ENCODE peak calls at places on chromosomes 12 and 14, in seven cellular contexts. P is mesendoderm, G is H1, X is IMR-90, N is neuronal stem cell, E is mesenchymal stem cell, C is H9. U is an unnamed sample.

GRCh38 chr12:50101663-50102062 is 2.1 kb upstream of the GPD1 start:
- DNase-seq in N (no peak), X (peak; percentile 68), P (peak; percentile 93), E (peak; percentile 76), C (peak; percentile 78), G (no peak), U (peak; percentile 9)

GRCh38 chr12:93676408-93677194 is 574 bp upstream of the CRADD start:
- DNase-seq in G (no peak), X (no peak), N (peak; percentile 8), P (no peak), E (no peak), C (no peak), U (peak; percentile 13)

GRCh38 chr12:2606186-2606910 is 188.4 kb upstream of the FKBP4 start:
- DNase-seq in X (no peak), G (no peak), N (no peak), C (no peak), P (no peak), E (no peak), U (no peak)

GRCh38 chr14:105865266-105865903 is 339.0 kb downstream of the TMEM121 start:
- DNase-seq in X (no peak), C (peak; percentile 9), G (no peak), P (no peak), N (no peak), E (no peak), U (no peak)

GRCh38 chr12:51846911-51847829 is 1.3 kb downstream of the FIGNL2 start:
- DNase-seq in X (no peak), P (peak; percentile 81), N (peak; percentile 80), G (no peak), C (peak; percentile 84), E (peak; percentile 45), U (peak; percentile 62)

GRCh38 chr14:62409909-62410308 is 635.3 kb downstream of the KCNH5 start:
- DNase-seq in X (peak; percentile 80), E (peak; percentile 89), N (no peak), P (no peak), C (no peak), G (no peak), U (no peak)

GRCh38 chr12:57888407-57889157 is 42.1 kb upstream of the CTDSP2 start:
- DNase-seq in N (no peak), P (peak; percentile 75), X (peak; percentile 76), C (peak; percentile 72), E (peak; percentile 53), G (no peak), U (no peak)

GRCh38 chr12:41967668-41968649 is 176.7 kb downstream of the GXYLT1 start:
- DNase-seq in E (peak; percentile 32), G (peak; percentile 58), P (peak; percentile 85), X (no peak), N (peak; percentile 87), C (peak; percentile 77), U (no peak)

GRCh38 chr12:107361970-107362369 is 268.6 kb upstream of the CRY1 start:
- DNase-seq in N (no peak), G (no peak), E (no peak), C (no peak), X (no peak), P (peak; percentile 27), U (no peak)

GRCh38 chr12:54701940-54702592 is 53.9 kb upstream of the DCD start:
- DNase-seq in G (no peak), C (no peak), P (peak; percentile 60), E (peak; percentile 38), X (peak; percentile 41), N (peak; percentile 45), U (peak; percentile 9)

GRCh38 chr12:65656904-65657351 is 167.4 kb upstream of the HMGA2 start:
- DNase-seq in G (no peak), X (peak; percentile 99), P (no peak), E (peak; percentile 94), N (no peak), C (no peak), U (no peak)

GRCh38 chr12:12975322-12976077 is 23.5 kb upstream of the GPRC5D start:
- DNase-seq in P (peak; percentile 83), G (no peak), E (peak; percentile 56), X (peak; percentile 59), C (peak; percentile 80), N (no peak), U (no peak)

GRCh38 chr14:90378249-90378648 is 18.6 kb upstream of the CALM1 start:
- DNase-seq in E (no peak), G (no peak), X (no peak), C (no peak), P (no peak), N (no peak), U (peak; percentile 59)

GRCh38 chr14:94180655-94181271 is 6.6 kb downstream of the PPP4R4 start:
- DNase-seq in C (no peak), G (no peak), X (peak; percentile 42), P (peak; percentile 62), E (peak; percentile 51), N (peak; percentile 37), U (no peak)

GRCh38 chr12:70243510-70244331 is 488 bp downstream of the CNOT2 start:
- DNase-seq in X (peak; percentile 61), G (no peak), P (peak; percentile 85), C (peak; percentile 80), E (peak; percentile 77), N (peak; percentile 67), U (peak; percentile 27)

GRCh38 chr14:50631408-50631821 is 36.7 kb downstream of the SAV1 start:
- DNase-seq in P (no peak), X (no peak), E (no peak), N (no peak), C (no peak), G (no peak), U (no peak)

GRCh38 chr14:95535226-95536021 is 574 bp downstream of the GLRX5 start:
- DNase-seq in N (no peak), X (no peak), G (no peak), C (no peak), E (peak; percentile 37), P (peak; percentile 42), U (no peak)

GRCh38 chr12:52964556-52965336 is 15.8 kb downstream of the KRT18 start:
- DNase-seq in E (peak; percentile 65), N (no peak), G (no peak), C (peak; percentile 54), P (peak; percentile 70), X (no peak), U (no peak)

GRCh38 chr12:52969828-52970569 is 21.1 kb downstream of the KRT18 start:
- DNase-seq in X (no peak), E (no peak), G (no peak), N (no peak), C (no peak), P (no peak), U (no peak)

GRCh38 chr12:52965337-52965731 is 16.4 kb downstream of the KRT18 start:
- DNase-seq in N (no peak), P (peak; percentile 56), E (no peak), G (no peak), X (no peak), C (peak; percentile 77), U (peak; percentile 18)
- H2AK5ac ChIP-seq in N (no peak overlapping the region), P (no peak overlapping the region), E (no peak overlapping the region), G (no peak overlapping the region), X (no peak overlapping the region), C (no peak overlapping the region), U (peak overlapping the region; percentile 80)

GRCh38 chr12:67621112-67621511 is 27.4 kb upstream of the DYRK2 start:
- DNase-seq in P (no peak), E (peak; percentile 28), G (no peak), X (no peak), C (no peak), N (no peak), U (no peak)

GRCh38 chr12:67623259-67623658 is 25.3 kb upstream of the DYRK2 start:
- DNase-seq in C (no peak), X (no peak), N (no peak), P (no peak), E (no peak), G (no peak), U (no peak)

GRCh38 chr12:67617619-67618018 is 30.9 kb upstream of the DYRK2 start:
- DNase-seq in C (no peak), X (no peak), N (peak; percentile 21), E (no peak), P (peak; percentile 27), G (no peak), U (no peak)

GRCh38 chr12:67621926-67622325 is 26.6 kb upstream of the DYRK2 start:
- DNase-seq in N (no peak), E (no peak), P (no peak), X (no peak), G (no peak), C (no peak), U (no peak)

DNA sequence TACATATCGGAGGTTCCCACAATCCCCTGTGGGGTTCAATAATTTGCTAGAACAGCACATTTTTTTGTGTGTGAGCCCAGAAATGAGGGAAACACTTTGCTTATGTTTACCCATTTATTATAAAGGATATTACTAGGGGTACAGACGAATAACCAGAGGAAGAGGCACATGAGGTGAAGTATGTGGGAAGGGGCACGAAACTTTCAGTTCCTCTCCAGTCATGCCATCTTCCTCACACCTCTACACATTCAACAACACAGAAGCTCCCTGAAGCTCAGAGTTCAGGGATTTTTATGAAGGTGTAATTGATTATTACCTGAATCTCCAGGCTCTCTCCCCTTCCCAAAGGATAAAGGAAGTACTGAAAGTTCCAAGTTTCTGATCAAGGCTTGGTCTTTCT is 30.2 kb upstream of the DYRK2 start:
- DNase-seq in E (no peak), G (no peak), N (no peak), X (no peak), C (no peak), P (no peak), U (no peak)
- H3K79me1 ChIP-seq in E (no peaks in the 10 kb centered on the region), G (no peaks in the 10 kb centered on the region), N (no peaks in the 10 kb centered on the region), X (no peaks in the 10 kb centered on the region), C (no peaks in the 10 kb centered on the region), P (no peaks in the 10 kb centered on the region), U (peaks cover 3% of the 10 kb centered on the region)

DNA sequence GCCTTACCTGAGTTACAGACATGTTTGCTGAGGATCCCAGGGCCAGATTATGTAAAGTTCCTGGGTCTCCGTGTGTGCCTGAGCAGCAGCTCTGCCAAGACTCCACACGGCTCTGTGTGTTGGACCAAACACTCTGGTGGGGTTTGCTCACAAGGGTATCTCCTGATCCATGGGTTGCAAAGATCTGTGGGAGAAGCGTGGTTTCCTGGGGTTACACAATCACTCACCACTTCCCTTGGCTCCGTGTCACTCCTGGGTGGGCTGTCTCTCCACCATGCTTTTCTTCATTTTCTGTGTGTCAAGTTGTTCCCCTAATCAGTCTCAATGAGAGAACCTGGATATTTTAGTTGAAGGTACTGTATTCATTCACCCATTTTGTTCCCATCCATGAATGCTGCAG is 1088.8 kb downstream of the FSCB start:
- DNase-seq in C (no peak), E (no peak), P (no peak), N (no peak), X (no peak), G (no peak), U (no peak)
- H3K4ac ChIP-seq in C (no peak overlapping the region), E (no peak overlapping the region), P (no peak overlapping the region), N (no peak overlapping the region), X (no peak overlapping the region), G (no peak overlapping the region), U (no peak overlapping the region)

GRCh38 chr14:35758523-35759129 is 50.5 kb downstream of the RALGAPA1 start:
- DNase-seq in N (no peak), E (no peak), X (no peak), P (no peak), G (no peak), C (no peak), U (peak; percentile 3)

GRCh38 chr14:35750202-35750904 is 58.7 kb downstream of the RALGAPA1 start:
- DNase-seq in X (no peak), G (no peak), C (no peak), P (no peak), N (no peak), E (no peak), U (no peak)

GRCh38 chr14:35760143-35760542 is 49.0 kb downstream of the RALGAPA1 start:
- DNase-seq in E (no peak), X (no peak), G (no peak), P (no peak), N (no peak), C (no peak), U (no peak)

GRCh38 chr14:35752380-35752779 is 56.7 kb downstream of the RALGAPA1 start:
- DNase-seq in C (no peak), G (no peak), N (no peak), X (no peak), P (no peak), E (no peak), U (no peak)

GRCh38 chr14:35754671-35755070 is 54.4 kb downstream of the RALGAPA1 start:
- DNase-seq in E (no peak), N (no peak), P (no peak), G (no peak), C (no peak), X (no peak), U (no peak)
- H2AK5ac ChIP-seq in E (no peak overlapping the region), N (no peak overlapping the region), P (no peak overlapping the region), G (no peak overlapping the region), C (no peak overlapping the region), X (no peak overlapping the region), U (no peak overlapping the region)

U was measured in trophoblast cell.